ENCODE peak calls at places on chromosomes 4 and X, in four cellular contexts. M, H, R and S are unnamed samples.

GRCh38 chrX:135543924-135544323 is 23.5 kb downstream of the INTS6L start:
- DNase-seq in M (no peak), H (no peak), R (no peak), S (no peak)

GRCh38 chrX:72299891-72300630 is 5.7 kb downstream of the CITED1 start:
- DNase-seq in M (no peak), H (no peak), R (no peak), S (no peak)

GRCh38 chr4:19684079-19684478 is 567.6 kb upstream of the SLIT2 start:
- DNase-seq in M (no peak), H (no peak), R (no peak), S (no peak)

GRCh38 chr4:153438916-153439756 is 27.0 kb upstream of the TMEM131L start:
- DNase-seq in M (no peak), H (peak; percentile 79), R (no peak), S (no peak)

GRCh38 chr4:21476753-21477152 is 471.8 kb downstream of the KCNIP4 start:
- DNase-seq in M (no peak), H (no peak), R (peak; percentile 2), S (no peak)

GRCh38 chr4:126991965-126992364 is 640.8 kb upstream of the INTU start:
- DNase-seq in M (no peak), H (no peak), R (no peak), S (no peak)

GRCh38 chrX:116872931-116873330 is 410.2 kb upstream of the CT83 start:
- DNase-seq in M (no peak), H (no peak), R (no peak), S (no peak)

GRCh38 chr4:7193040-7193958 is 961 bp downstream of the SORCS2 start:
- DNase-seq in M (no peak), H (no peak), R (no peak), S (no peak)

GRCh38 chrX:9587551-9588096 is 122.8 kb downstream of the TBL1X start:
- DNase-seq in M (no peak), H (no peak), R (no peak), S (no peak)

GRCh38 chr4:189021831-189022230 is 882.6 kb downstream of the TRIML1 start:
- DNase-seq in M (no peak), H (no peak), R (no peak), S (no peak)

GRCh38 chr4:637536-637935 is 12.2 kb downstream of the PDE6B start:
- DNase-seq in M (no peak), H (no peak), R (no peak), S (no peak)

GRCh38 chr4:110867251-110867960 is 244.5 kb upstream of the PITX2 start:
- DNase-seq in M (no peak), H (peak; percentile 44), R (no peak), S (no peak)

GRCh38 chr4:995311-996026 is 2.3 kb upstream of the SLC26A1 start:
- DNase-seq in M (no peak), H (no peak), R (no peak), S (no peak)

GRCh38 chr4:55512922-55513571 is 33.7 kb downstream of the CLOCK start:
- DNase-seq in M (no peak), H (no peak), R (peak; percentile 20), S (no peak)

GRCh38 chr4:150240011-150240410 is 161.8 kb downstream of the DCLK2 start:
- DNase-seq in M (no peak), H (no peak), R (no peak), S (no peak)

GRCh38 chrX:24733111-24733510 is 39.4 kb downstream of the POLA1 start:
- DNase-seq in M (no peak), H (no peak), R (no peak), S (no peak)

GRCh38 chr4:181525641-181526040 is 717.6 kb upstream of the TENM3 start:
- DNase-seq in M (no peak), H (no peak), R (no peak), S (no peak)

GRCh38 chrX:72305286-72306084 is at the start of gene CITED1:
- DNase-seq in M (no peak), H (no peak), R (no peak), S (peak; percentile 50)

GRCh38 chr4:26060286-26060685 is 146.3 kb downstream of the SMIM20 start:
- DNase-seq in M (no peak), H (no peak), R (no peak), S (no peak)

GRCh38 chrX:65017464-65017863 is 41.2 kb upstream of the ZC4H2 start:
- DNase-seq in M (no peak), H (no peak), R (no peak), S (no peak)

GRCh38 chr4:1239141-1239948 is 9.6 kb downstream of the CTBP1 start:
- DNase-seq in M (no peak), H (no peak), R (no peak), S (no peak)

GRCh38 chrX:39331062-39331704 is 529.9 kb downstream of the MID1IP1 start:
- DNase-seq in M (no peak), H (peak; percentile 62), R (no peak), S (no peak)

GRCh38 chr4:150152764-150153163 is 74.5 kb downstream of the DCLK2 start:
- DNase-seq in M (no peak), H (no peak), R (no peak), S (no peak)

GRCh38 chr4:38523524-38524448 is 140.2 kb upstream of the KLF3 start:
- DNase-seq in M (peak; percentile 77), H (peak; percentile 82), R (no peak), S (no peak)

GRCh38 chr4:66959207-66959606 is 586.1 kb downstream of the CENPC start:
- DNase-seq in M (no peak), H (no peak), R (no peak), S (no peak)

GRCh38 chrX:21974011-21974385 is 33.5 kb downstream of the SMS start:
- DNase-seq in M (no peak), H (peak; percentile 17), R (no peak), S (no peak)

GRCh38 chr4:1047106-1047975 is 35.9 kb downstream of the FGFRL1 start:
- DNase-seq in M (no peak), H (no peak), R (no peak), S (no peak)

GRCh38 chrX:69503228-69503834 is 795 bp upstream of the NALF2 start:
- DNase-seq in M (no peak), H (no peak), R (peak; percentile 79), S (peak; percentile 64)

GRCh38 chr4:101122019-101122418 is 225.3 kb downstream of the PPP3CA start:
- DNase-seq in M (no peak), H (no peak), R (no peak), S (no peak)

GRCh38 chrX:68183612-68184214 is 249.6 kb downstream of the OPHN1 start:
- DNase-seq in M (peak; percentile 14), H (no peak), R (peak; percentile 27), S (peak; percentile 28)

GRCh38 chrX:129600981-129601424 is 53.8 kb downstream of the APLN start:
- DNase-seq in M (peak; percentile 29), H (no peak), R (peak; percentile 4), S (peak; percentile 61)

GRCh38 chrX:13837290-13837745 is 20.4 kb upstream of the GPM6B start:
- DNase-seq in M (no peak), H (no peak), R (no peak), S (peak; percentile 23)

GRCh38 chrX:108165349-108166111 is 74.0 kb downstream of the ATG4A start:
- DNase-seq in M (peak; percentile 33), H (no peak), R (peak; percentile 33), S (peak; percentile 74)

GRCh38 chr4:103150677-103151076 is 47.5 kb downstream of the CENPE start:
- DNase-seq in M (no peak), H (no peak), R (no peak), S (no peak)

GRCh38 chrX:154824638-154825037 is 9.8 kb downstream of the SMIM9 start:
- DNase-seq in M (no peak), H (no peak), R (no peak), S (no peak)
- TF ChIP-seq FOXK2 in M (no peak), H (no peak), R (no peak), S (no peak)

GRCh38 chr4:135277116-135277979 is 1075.8 kb upstream of the PABPC4L start:
- DNase-seq in M (no peak), H (no peak), R (no peak), S (no peak)
- TF ChIP-seq FOXM1 in M (no peak), H (no peak), R (no peak), S (no peak)

GRCh38 chr4:10082459-10083272 is 33.9 kb downstream of the WDR1 start:
- DNase-seq in M (no peak), H (no peak), R (no peak), S (no peak)
- TF ChIP-seq FOXK2 in M (no peak), H (no peak), R (no peak), S (no peak)

DNA sequence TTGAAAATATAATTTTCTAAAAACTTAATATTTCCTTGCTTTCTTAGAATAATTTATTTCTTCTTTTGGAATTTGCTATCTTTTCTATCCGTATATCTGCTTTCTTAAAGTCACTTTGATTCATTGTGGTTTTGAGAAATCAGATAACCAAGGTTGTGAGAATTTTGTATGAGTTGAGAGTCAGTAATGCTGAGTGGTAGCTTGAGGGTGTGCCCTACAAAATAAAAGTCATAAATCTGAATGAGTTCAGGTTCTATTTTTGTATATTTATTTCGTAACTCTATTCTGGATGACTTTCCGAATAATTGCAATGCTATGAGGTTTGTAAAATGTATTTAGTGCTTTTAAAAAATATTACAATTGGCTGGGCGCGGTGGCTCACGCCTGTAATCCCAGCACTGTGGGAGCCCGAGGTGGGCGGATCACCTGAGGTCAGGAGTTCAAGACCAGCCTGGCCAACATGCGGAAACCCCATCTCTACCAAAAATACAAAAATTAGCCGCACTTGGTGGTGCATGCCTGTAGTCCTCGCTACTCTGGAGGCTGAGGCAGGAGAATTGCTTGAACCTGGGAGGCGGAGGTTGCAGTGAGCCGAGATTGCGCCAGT is 8.9 kb downstream of the COPS4 start:
- DNase-seq in M (no peak), H (no peak), R (no peak), S (no peak)
- TF ChIP-seq FOXM1 in M (no peak), H (no peak), R (no peak), S (no peak)

DNA sequence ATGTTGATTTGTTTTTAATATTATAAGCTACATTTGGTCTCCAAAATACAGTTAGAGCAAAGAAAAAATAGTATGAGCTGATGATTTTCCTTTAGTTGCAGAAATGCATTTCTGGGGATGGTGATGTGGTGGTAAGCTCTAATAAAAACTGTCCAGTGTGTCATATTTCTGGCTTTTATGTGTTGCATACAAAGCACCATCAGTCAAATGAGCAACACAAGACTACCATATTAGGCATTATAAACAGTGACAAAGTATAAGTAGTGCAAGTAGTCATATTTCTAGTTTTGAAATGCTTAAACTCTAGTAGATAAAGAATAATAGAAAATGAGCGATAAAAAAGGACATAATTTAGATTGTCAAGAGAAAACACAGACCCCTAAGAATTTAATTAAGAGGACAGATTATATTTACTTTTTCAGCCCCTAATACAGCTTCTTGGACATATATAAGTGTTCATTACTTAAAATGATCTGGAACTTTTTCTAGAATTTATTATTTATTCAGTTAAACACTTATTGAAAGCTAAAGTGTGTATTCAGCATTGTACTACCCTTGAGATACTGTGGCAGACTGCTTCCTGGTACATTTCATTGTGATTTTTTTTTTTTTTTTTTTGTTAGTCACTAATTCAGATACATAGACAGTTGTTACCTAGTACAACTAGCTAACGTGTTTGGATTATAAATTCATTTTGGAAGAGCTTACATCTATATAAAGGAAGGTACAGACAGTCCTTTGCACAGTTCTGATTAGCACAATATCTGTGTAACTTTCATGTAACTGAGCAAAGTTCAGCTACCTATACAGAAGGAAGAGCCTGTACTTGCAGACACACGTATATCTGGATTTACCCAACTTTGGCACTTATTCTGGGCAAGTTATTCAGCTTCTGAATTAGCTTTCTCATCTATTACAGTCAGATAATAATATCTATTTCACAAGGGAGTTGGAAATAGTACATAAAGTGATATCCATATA is 22.3 kb downstream of the RAP1GDS1 start:
- DNase-seq in M (no peak), H (no peak), R (peak; percentile 18), S (no peak)
- TF ChIP-seq FOXK2 in M (no peak), H (no peak), R (no peak), S (no peak)